ENCODE peak calls at places on chromosomes 12 and 14, in five cellular contexts. One of them, this sample, is unnamed.

GRCh38 chr12:46546634-46547273 is 174.2 kb upstream of the SLC38A2 start:
- DNase-seq in skeletal muscle cell: no peak
- DNase-seq in AG08395: no peak
- DNase-seq in GM12878: peak
- DNase-seq in stromal cell of bone marrow: no peak
- DNase-seq in this sample: no peak

GRCh38 chr12:21710944-21711343 is 53.3 kb upstream of the LDHB start:
- DNase-seq in skeletal muscle cell: peak
- DNase-seq in AG08395: no peak
- DNase-seq in GM12878: no peak
- DNase-seq in stromal cell of bone marrow: peak
- DNase-seq in this sample: no peak

GRCh38 chr14:54200726-54201125 is 196.1 kb upstream of the CDKN3 start:
- DNase-seq in skeletal muscle cell: peak
- DNase-seq in AG08395: peak
- DNase-seq in GM12878: no peak
- DNase-seq in stromal cell of bone marrow: peak
- DNase-seq in this sample: peak

GRCh38 chr14:84340938-84341337 is 1189.0 kb upstream of the FLRT2 start:
- DNase-seq in skeletal muscle cell: no peak
- DNase-seq in AG08395: peak
- DNase-seq in GM12878: no peak
- DNase-seq in stromal cell of bone marrow: peak
- DNase-seq in this sample: no peak

GRCh38 chr14:94278732-94279131 is 14.3 kb downstream of the SERPINA10 start:
- DNase-seq in skeletal muscle cell: no peak
- DNase-seq in AG08395: no peak
- DNase-seq in GM12878: no peak
- DNase-seq in stromal cell of bone marrow: no peak
- DNase-seq in this sample: peak

GRCh38 chr14:100065942-100066574 is 836 bp downstream of the EVL start:
- DNase-seq in skeletal muscle cell: no peak
- DNase-seq in AG08395: no peak
- DNase-seq in GM12878: peak
- DNase-seq in stromal cell of bone marrow: no peak
- DNase-seq in this sample: no peak

GRCh38 chr12:89707623-89707991 is 1.0 kb downstream of the ATP2B1 start:
- DNase-seq in skeletal muscle cell: no peak
- DNase-seq in AG08395: no peak
- DNase-seq in GM12878: no peak
- DNase-seq in stromal cell of bone marrow: no peak
- DNase-seq in this sample: no peak

GRCh38 chr12:108551556-108551955 is 9.4 kb downstream of the SART3 start:
- DNase-seq in skeletal muscle cell: no peak
- DNase-seq in AG08395: peak
- DNase-seq in GM12878: no peak
- DNase-seq in stromal cell of bone marrow: no peak
- DNase-seq in this sample: peak

GRCh38 chr12:80282226-80282625 is 161.8 kb upstream of the PTPRQ start:
- DNase-seq in skeletal muscle cell: no peak
- DNase-seq in AG08395: no peak
- DNase-seq in GM12878: no peak
- DNase-seq in stromal cell of bone marrow: no peak
- DNase-seq in this sample: no peak

GRCh38 chr12:124464830-124465229 is 102.6 kb downstream of the NCOR2 start:
- DNase-seq in skeletal muscle cell: no peak
- DNase-seq in AG08395: no peak
- DNase-seq in GM12878: no peak
- DNase-seq in stromal cell of bone marrow: no peak
- DNase-seq in this sample: no peak

GRCh38 chr14:104224516-104225281 is 86.3 kb downstream of the KIF26A start:
- DNase-seq in skeletal muscle cell: no peak
- DNase-seq in AG08395: no peak
- DNase-seq in GM12878: no peak
- DNase-seq in stromal cell of bone marrow: no peak
- DNase-seq in this sample: no peak

GRCh38 chr12:112346194-112346593 is 36.0 kb downstream of the HECTD4 start:
- DNase-seq in skeletal muscle cell: no peak
- DNase-seq in AG08395: no peak
- DNase-seq in GM12878: no peak
- DNase-seq in stromal cell of bone marrow: no peak
- DNase-seq in this sample: no peak

GRCh38 chr14:82239205-82239604 is 705.6 kb upstream of the SEL1L start:
- DNase-seq in skeletal muscle cell: no peak
- DNase-seq in AG08395: no peak
- DNase-seq in GM12878: no peak
- DNase-seq in stromal cell of bone marrow: no peak
- DNase-seq in this sample: no peak

GRCh38 chr12:6355491-6356373 is 13.9 kb upstream of the TNFRSF1A start:
- DNase-seq in skeletal muscle cell: no peak
- DNase-seq in AG08395: no peak
- DNase-seq in GM12878: no peak
- DNase-seq in stromal cell of bone marrow: no peak
- DNase-seq in this sample: no peak

GRCh38 chr12:25397001-25397400 is 146.3 kb upstream of the KRAS start:
- DNase-seq in skeletal muscle cell: no peak
- DNase-seq in AG08395: no peak
- DNase-seq in GM12878: no peak
- DNase-seq in stromal cell of bone marrow: no peak
- DNase-seq in this sample: no peak

This sample was measured in AG04449.